ENCODE peak calls at places on chromosomes 7 and 10, in five cellular contexts. One of them, this sample, is unnamed.

GRCh38 chr7:90825779-90826178 is 229.7 kb downstream of the CDK14 start:
- DNase-seq in heart right ventricle: no peak
- DNase-seq in prostate gland: no peak
- DNase-seq in hepatocyte: no peak
- DNase-seq in mammary epithelial cell: peak; percentile 57
- DNase-seq in this sample: peak; percentile 97

GRCh38 chr7:25752967-25753791 is 398.8 kb upstream of the NFE2L3 start:
- DNase-seq in heart right ventricle: no peak
- DNase-seq in mammary epithelial cell: peak; percentile 12
- DNase-seq in prostate gland: no peak
- DNase-seq in hepatocyte: peak; percentile 48
- DNase-seq in this sample: no peak

GRCh38 chr10:85995791-85996190 is 370.8 kb downstream of the GRID1 start:
- DNase-seq in mammary epithelial cell: peak; percentile 26
- DNase-seq in heart right ventricle: no peak
- DNase-seq in prostate gland: no peak
- DNase-seq in hepatocyte: peak; percentile 39
- DNase-seq in this sample: no peak

GRCh38 chr7:39754326-39755120 is 131.2 kb downstream of the RALA start:
- DNase-seq in mammary epithelial cell: peak; percentile 40
- DNase-seq in hepatocyte: peak; percentile 52
- DNase-seq in heart right ventricle: no peak
- DNase-seq in prostate gland: no peak
- DNase-seq in this sample: peak; percentile 75

GRCh38 chr7:4791738-4792536 is 16.5 kb downstream of the AP5Z1 start:
- DNase-seq in mammary epithelial cell: no peak
- DNase-seq in hepatocyte: peak; percentile 50
- DNase-seq in heart right ventricle: peak; percentile 84
- DNase-seq in prostate gland: peak; percentile 56
- DNase-seq in this sample: peak; percentile 40

GRCh38 chr10:35096312-35096711 is 6.2 kb upstream of the CUL2 start:
- DNase-seq in hepatocyte: no peak
- DNase-seq in prostate gland: no peak
- DNase-seq in heart right ventricle: no peak
- DNase-seq in mammary epithelial cell: no peak
- DNase-seq in this sample: no peak

GRCh38 chr10:112875474-112876267 is 74.4 kb upstream of the TCF7L2 start:
- DNase-seq in prostate gland: no peak
- DNase-seq in mammary epithelial cell: peak; percentile 76
- DNase-seq in heart right ventricle: no peak
- DNase-seq in hepatocyte: peak; percentile 48
- DNase-seq in this sample: peak; percentile 83

GRCh38 chr7:45112648-45113047 is 1.2 kb upstream of the TBRG4 start:
- DNase-seq in prostate gland: no peak
- DNase-seq in mammary epithelial cell: no peak
- DNase-seq in hepatocyte: no peak
- DNase-seq in heart right ventricle: no peak
- DNase-seq in this sample: peak; percentile 49

GRCh38 chr10:66929375-66929774 is 3.5 kb downstream of the LRRTM3 start:
- DNase-seq in mammary epithelial cell: no peak
- DNase-seq in prostate gland: no peak
- DNase-seq in hepatocyte: no peak
- DNase-seq in heart right ventricle: no peak
- DNase-seq in this sample: no peak

GRCh38 chr10:105950410-105950809 is 1214.1 kb downstream of the SORCS1 start:
- DNase-seq in hepatocyte: peak; percentile 82
- DNase-seq in prostate gland: peak; percentile 6
- DNase-seq in heart right ventricle: peak; percentile 39
- DNase-seq in mammary epithelial cell: peak; percentile 25
- DNase-seq in this sample: peak; percentile 49

GRCh38 chr7:128322040-128322643 is 21.6 kb downstream of the RBM28 start:
- DNase-seq in heart right ventricle: no peak
- DNase-seq in prostate gland: no peak
- DNase-seq in mammary epithelial cell: peak; percentile 37
- DNase-seq in hepatocyte: peak; percentile 50
- DNase-seq in this sample: peak; percentile 59

GRCh38 chr10:86439544-86439943 is 72.9 kb upstream of the GRID1 start:
- DNase-seq in prostate gland: peak; percentile 16
- DNase-seq in hepatocyte: peak; percentile 77
- DNase-seq in heart right ventricle: peak; percentile 11
- DNase-seq in mammary epithelial cell: peak; percentile 26
- DNase-seq in this sample: peak; percentile 85

GRCh38 chr7:70082026-70082655 is 483.9 kb downstream of the AUTS2 start:
- DNase-seq in hepatocyte: no peak
- DNase-seq in mammary epithelial cell: no peak
- DNase-seq in prostate gland: no peak
- DNase-seq in heart right ventricle: no peak
- DNase-seq in this sample: no peak

GRCh38 chr7:105024734-105025133 is 10.7 kb downstream of the KMT2E start:
- DNase-seq in mammary epithelial cell: no peak
- DNase-seq in prostate gland: no peak
- DNase-seq in heart right ventricle: no peak
- DNase-seq in hepatocyte: no peak
- DNase-seq in this sample: peak; percentile 43

GRCh38 chr10:36126076-36126475 is 484.0 kb upstream of the FZD8 start:
- DNase-seq in prostate gland: no peak
- DNase-seq in hepatocyte: no peak
- DNase-seq in heart right ventricle: no peak
- DNase-seq in mammary epithelial cell: peak; percentile 55
- DNase-seq in this sample: no peak

GRCh38 chr10:7488418-7488829 is 77.6 kb upstream of the SFMBT2 start:
- DNase-seq in heart right ventricle: peak; percentile 61
- DNase-seq in prostate gland: no peak
- DNase-seq in mammary epithelial cell: no peak
- DNase-seq in hepatocyte: peak; percentile 80
- DNase-seq in this sample: no peak

GRCh38 chr10:69068549-69068948 is 19.4 kb upstream of the SRGN start:
- DNase-seq in heart right ventricle: no peak
- DNase-seq in hepatocyte: no peak
- DNase-seq in mammary epithelial cell: no peak
- DNase-seq in prostate gland: no peak
- DNase-seq in this sample: peak; percentile 40

GRCh38 chr10:111037868-111038267 is 39.0 kb upstream of the ADRA2A start:
- DNase-seq in mammary epithelial cell: no peak
- DNase-seq in hepatocyte: no peak
- DNase-seq in prostate gland: no peak
- DNase-seq in heart right ventricle: no peak
- DNase-seq in this sample: no peak

GRCh38 chr10:118595598-118596425 is at the start of gene PRLHR:
- DNase-seq in prostate gland: no peak
- DNase-seq in mammary epithelial cell: no peak
- DNase-seq in heart right ventricle: no peak
- DNase-seq in hepatocyte: peak; percentile 74
- DNase-seq in this sample: peak; percentile 19

GRCh38 chr7:31095286-31096197 is 43.4 kb downstream of the ADCYAP1R1 start:
- DNase-seq in prostate gland: no peak
- DNase-seq in heart right ventricle: no peak
- DNase-seq in hepatocyte: no peak
- DNase-seq in mammary epithelial cell: no peak
- DNase-seq in this sample: no peak

GRCh38 chr10:72316748-72317435 is 37.8 kb downstream of the DNAJB12 start:
- DNase-seq in prostate gland: peak; percentile 50
- DNase-seq in mammary epithelial cell: no peak
- DNase-seq in heart right ventricle: peak; percentile 77
- DNase-seq in hepatocyte: peak; percentile 44
- DNase-seq in this sample: no peak

GRCh38 chr10:75441196-75441595 is 9.8 kb downstream of the LRMDA start:
- DNase-seq in hepatocyte: no peak
- DNase-seq in prostate gland: no peak
- DNase-seq in mammary epithelial cell: no peak
- DNase-seq in heart right ventricle: no peak
- DNase-seq in this sample: no peak

GRCh38 chr7:121960678-121961461 is 87.9 kb downstream of the PTPRZ1 start:
- DNase-seq in heart right ventricle: no peak
- DNase-seq in mammary epithelial cell: peak; percentile 93
- DNase-seq in prostate gland: no peak
- DNase-seq in hepatocyte: peak; percentile 11
- DNase-seq in this sample: peak; percentile 78

GRCh38 chr7:47765373-47765979 is 182.8 kb downstream of the PKD1L1 start:
- DNase-seq in prostate gland: no peak
- DNase-seq in heart right ventricle: no peak
- DNase-seq in mammary epithelial cell: no peak
- DNase-seq in hepatocyte: no peak
- DNase-seq in this sample: no peak

GRCh38 chr7:47764746-47765145 is 182.8 kb upstream of the TNS3 start:
- DNase-seq in heart right ventricle: no peak
- DNase-seq in hepatocyte: no peak
- DNase-seq in mammary epithelial cell: no peak
- DNase-seq in prostate gland: no peak
- DNase-seq in this sample: no peak

GRCh38 chr7:47762746-47763062 is 180.8 kb upstream of the TNS3 start:
- DNase-seq in mammary epithelial cell: no peak
- DNase-seq in prostate gland: no peak
- DNase-seq in heart right ventricle: no peak
- DNase-seq in hepatocyte: no peak
- DNase-seq in this sample: no peak

GRCh38 chr7:47762207-47762606 is 180.3 kb upstream of the TNS3 start:
- DNase-seq in hepatocyte: no peak
- DNase-seq in heart right ventricle: no peak
- DNase-seq in prostate gland: no peak
- DNase-seq in mammary epithelial cell: no peak
- DNase-seq in this sample: no peak

GRCh38 chr7:47763063-47763974 is 181.4 kb upstream of the TNS3 start:
- DNase-seq in mammary epithelial cell: peak; percentile 45
- DNase-seq in heart right ventricle: no peak
- DNase-seq in prostate gland: no peak
- DNase-seq in hepatocyte: peak; percentile 69
- DNase-seq in this sample: peak; percentile 84
- TF ChIP-seq CTCF in mammary epithelial cell: no peak
- TF ChIP-seq CTCF in heart right ventricle: no peak
- TF ChIP-seq CTCF in prostate gland: no peak
- TF ChIP-seq CTCF in hepatocyte: no peak
- TF ChIP-seq CTCF in this sample: no peak

GRCh38 chr10:129756912-129757861 is 206.9 kb downstream of the EBF3 start:
- DNase-seq in mammary epithelial cell: peak; percentile 14
- DNase-seq in heart right ventricle: peak; percentile 39
- DNase-seq in hepatocyte: no peak
- DNase-seq in prostate gland: peak; percentile 65
- DNase-seq in this sample: peak; percentile 49
- H3K4me3 ChIP-seq in mammary epithelial cell: no peak overlapping the region
- H3K4me3 ChIP-seq in heart right ventricle: peak overlapping the region; percentile 32
- H3K4me3 ChIP-seq in hepatocyte: no peak overlapping the region
- H3K4me3 ChIP-seq in prostate gland: no peak overlapping the region
- H3K4me3 ChIP-seq in this sample: peak overlapping the region; percentile 26

GRCh38 chr10:130022071-130022470 is 58.0 kb upstream of the EBF3 start:
- DNase-seq in mammary epithelial cell: no peak
- DNase-seq in hepatocyte: no peak
- DNase-seq in heart right ventricle: peak; percentile 2
- DNase-seq in prostate gland: no peak
- DNase-seq in this sample: no peak

GRCh38 chr10:130025326-130025725 is 61.3 kb upstream of the EBF3 start:
- DNase-seq in hepatocyte: no peak
- DNase-seq in heart right ventricle: no peak
- DNase-seq in prostate gland: no peak
- DNase-seq in mammary epithelial cell: no peak
- DNase-seq in this sample: no peak

GRCh38 chr10:130022501-130023299 is 58.6 kb upstream of the EBF3 start:
- DNase-seq in hepatocyte: peak; percentile 3
- DNase-seq in mammary epithelial cell: no peak
- DNase-seq in heart right ventricle: no peak
- DNase-seq in prostate gland: no peak
- DNase-seq in this sample: peak; percentile 82

GRCh38 chr10:130024779-130025178 is 60.7 kb upstream of the EBF3 start:
- DNase-seq in heart right ventricle: no peak
- DNase-seq in mammary epithelial cell: no peak
- DNase-seq in prostate gland: no peak
- DNase-seq in hepatocyte: no peak
- DNase-seq in this sample: no peak

DNA sequence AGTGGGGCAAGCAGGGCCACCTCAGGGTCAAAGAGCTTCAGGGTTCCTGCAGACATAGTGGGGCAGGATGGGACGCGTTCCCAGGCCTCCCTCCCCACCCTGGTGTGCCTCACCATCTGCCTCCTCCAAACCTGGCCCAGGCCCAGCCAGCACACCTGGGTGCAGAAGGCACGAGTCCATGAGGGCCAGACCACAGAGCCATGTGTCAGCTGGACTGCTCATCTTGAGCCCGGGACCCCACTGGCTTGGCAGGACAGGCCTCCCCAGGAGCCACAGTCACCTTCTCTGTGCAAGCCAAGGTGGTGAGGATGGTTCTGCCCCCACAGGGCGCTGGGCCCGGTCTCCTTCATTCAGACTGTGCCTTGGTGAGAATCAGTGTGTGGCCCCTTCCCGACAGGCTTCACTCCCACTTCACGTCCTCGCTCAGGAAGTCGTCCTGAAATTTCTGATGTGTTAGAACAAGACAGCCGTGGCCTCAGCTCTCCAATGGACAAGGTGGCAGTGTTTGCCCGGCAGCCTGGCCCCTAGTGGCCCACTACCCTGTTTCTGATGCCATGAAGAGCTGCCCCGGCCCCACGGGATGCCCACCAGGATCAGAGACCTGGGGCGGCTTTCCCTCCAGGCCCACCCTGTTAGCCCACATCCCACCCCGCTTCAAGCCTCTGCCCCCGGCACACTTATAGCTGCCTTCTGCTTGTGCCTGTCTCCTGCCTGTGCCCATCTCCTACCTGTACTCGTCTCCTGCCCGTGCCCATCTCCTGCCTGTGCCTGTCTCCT is 59.6 kb upstream of the EBF3 start:
- DNase-seq in heart right ventricle: no peak
- DNase-seq in hepatocyte: peak; percentile 2
- DNase-seq in prostate gland: no peak
- DNase-seq in mammary epithelial cell: no peak
- DNase-seq in this sample: no peak
- TF ChIP-seq CTCF in heart right ventricle: no peak
- TF ChIP-seq CTCF in hepatocyte: no peak
- TF ChIP-seq CTCF in prostate gland: no peak
- TF ChIP-seq CTCF in mammary epithelial cell: no peak
- TF ChIP-seq CTCF in this sample: no peak

DNA sequence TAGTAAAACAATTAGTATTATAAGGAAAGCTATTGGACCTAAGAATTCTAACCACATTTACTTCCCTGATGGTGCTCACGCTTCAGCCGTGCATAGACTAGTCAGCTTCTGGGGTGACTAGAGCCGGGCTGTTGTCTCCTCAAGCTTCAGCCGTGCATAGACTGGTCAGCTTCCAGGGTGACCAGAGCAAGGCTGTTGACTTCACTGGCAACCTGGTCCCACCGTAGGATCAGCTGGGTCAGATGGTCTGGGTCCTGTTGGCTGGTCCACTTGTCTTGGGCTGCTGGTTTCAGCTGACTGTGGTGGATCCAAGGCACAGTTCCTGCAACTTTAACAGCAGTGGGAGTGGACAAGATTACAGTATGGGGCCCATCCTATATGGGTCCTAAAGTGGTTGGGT is 99.4 kb downstream of the TRIM24 start:
- DNase-seq in prostate gland: no peak
- DNase-seq in mammary epithelial cell: no peak
- DNase-seq in hepatocyte: no peak
- DNase-seq in heart right ventricle: no peak
- DNase-seq in this sample: no peak
- H3K4me3 ChIP-seq in prostate gland: no peak overlapping the region
- H3K4me3 ChIP-seq in mammary epithelial cell: no peak overlapping the region
- H3K4me3 ChIP-seq in hepatocyte: no peak overlapping the region
- H3K4me3 ChIP-seq in heart right ventricle: no peak overlapping the region
- H3K4me3 ChIP-seq in this sample: no peak overlapping the region

This sample was measured in fibroblast of the aortic adventitia.